ENCODE peak calls at places on chromosomes 3 and 15, in seven cellular contexts. T, Q, J, D, N, L and H are unnamed samples.
A peak's percentile ranks its signal among the peaks of the same experiment; 100 is the strongest.

GRCh38 chr15:59371458-59372351 is 966 bp downstream of the MYO1E start:
- DNase-seq in L (peak; percentile 68), Q (peak; percentile 44), N (peak; percentile 14), D (no peak), T (peak; percentile 39), J (peak; percentile 75), H (peak; percentile 62)

GRCh38 chr3:49656541-49657112 is 17.5 kb upstream of the APEH start:
- DNase-seq in N (no peak), L (no peak), T (no peak), J (no peak), Q (no peak), D (no peak), H (no peak)

GRCh38 chr3:158085358-158085757 is 20.9 kb downstream of the SHOX2 start:
- DNase-seq in Q (no peak), D (no peak), L (no peak), J (no peak), T (no peak), N (no peak), H (no peak)

GRCh38 chr15:58190419-58190818 is 52.2 kb downstream of the AQP9 start:
- DNase-seq in J (no peak), L (no peak), Q (no peak), T (no peak), N (no peak), D (no peak), H (no peak)

GRCh38 chr3:189393598-189393997 is 221.8 kb downstream of the TPRG1 start:
- DNase-seq in L (no peak), D (no peak), T (peak; percentile 14), N (no peak), Q (no peak), J (peak; percentile 26), H (no peak)

GRCh38 chr3:148924572-148924971 is 59.5 kb downstream of the CPA3 start:
- DNase-seq in T (peak; percentile 14), L (no peak), N (no peak), D (no peak), Q (no peak), J (no peak), H (no peak)

GRCh38 chr15:25250906-25251622 is 187.8 kb downstream of the UBE3A start:
- DNase-seq in L (no peak), N (no peak), T (no peak), J (peak; percentile 1), D (no peak), Q (peak; percentile 4), H (peak; percentile 14)

GRCh38 chr3:100257601-100258000 is 3.2 kb upstream of the TBC1D23 start:
- DNase-seq in D (peak; percentile 78), L (no peak), Q (no peak), J (no peak), T (no peak), N (no peak), H (no peak)

GRCh38 chr15:34941181-34941580 is 28.4 kb downstream of the AQR start:
- DNase-seq in J (no peak), L (no peak), T (no peak), Q (no peak), N (no peak), D (no peak), H (no peak)

GRCh38 chr3:74692-75243 is 121.8 kb upstream of the CHL1 start:
- DNase-seq in J (no peak), L (no peak), N (no peak), Q (peak; percentile 25), D (no peak), T (peak; percentile 71), H (no peak)

GRCh38 chr3:101163554-101163953 is 156.8 kb downstream of the IMPG2 start:
- DNase-seq in T (no peak), D (no peak), Q (no peak), J (no peak), N (no peak), L (no peak), H (no peak)

GRCh38 chr15:31276596-31277298 is 49.9 kb upstream of the KLF13 start:
- DNase-seq in J (peak; percentile 2), D (no peak), T (no peak), Q (no peak), L (no peak), N (no peak), H (peak; percentile 19)

GRCh38 chr15:73331991-73332925 is 36.5 kb downstream of the HCN4 start:
- DNase-seq in L (no peak), J (no peak), T (no peak), N (no peak), D (no peak), Q (no peak), H (no peak)

GRCh38 chr15:56292546-56293316 is 49.1 kb upstream of the RFX7 start:
- DNase-seq in J (no peak), L (no peak), N (no peak), D (no peak), Q (no peak), T (no peak), H (no peak)

GRCh38 chr3:193347507-193348501 is 30.7 kb downstream of the ATP13A5 start:
- DNase-seq in T (no peak), D (no peak), N (no peak), J (no peak), Q (no peak), L (no peak), H (no peak)

GRCh38 chr3:46692566-46692983 is 904 bp downstream of the ALS2CL start:
- DNase-seq in J (peak; percentile 90), Q (peak; percentile 41), L (no peak), T (no peak), D (no peak), N (no peak), H (no peak)

GRCh38 chr3:115655761-115656282 is 32.5 kb downstream of the GAP43 start:
- DNase-seq in J (no peak), Q (no peak), N (no peak), L (no peak), D (no peak), T (no peak), H (no peak)

GRCh38 chr3:115651599-115651998 is 28.3 kb downstream of the GAP43 start:
- DNase-seq in D (no peak), L (no peak), Q (no peak), T (no peak), N (no peak), J (no peak), H (no peak)

GRCh38 chr3:115648559-115648958 is 25.2 kb downstream of the GAP43 start:
- DNase-seq in D (no peak), T (no peak), N (no peak), Q (no peak), L (no peak), J (no peak), H (no peak)

GRCh38 chr3:115652738-115653137 is 29.4 kb downstream of the GAP43 start:
- DNase-seq in L (peak; percentile 44), J (no peak), D (no peak), T (no peak), Q (no peak), N (no peak), H (no peak)

DNA sequence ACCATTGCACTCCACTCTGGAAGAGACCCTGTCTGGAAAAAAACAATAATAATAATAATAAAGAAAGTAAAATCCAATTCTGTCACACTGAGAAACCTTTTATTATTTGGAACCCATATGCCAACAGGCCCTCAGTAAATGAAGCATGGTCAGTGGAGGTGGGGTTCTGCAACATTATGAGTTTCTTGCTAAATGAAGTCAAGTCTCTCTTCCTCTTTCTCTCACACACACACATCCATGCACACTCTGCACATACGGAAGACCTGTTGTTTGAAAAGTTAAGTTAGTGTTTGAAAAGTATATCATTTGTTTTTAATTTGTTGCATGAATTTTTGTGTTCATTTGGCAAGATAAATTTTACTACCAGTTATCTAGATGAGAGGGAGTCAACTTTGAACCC is 27.8 kb downstream of the GAP43 start:
- DNase-seq in D (no peak), T (no peak), L (peak; percentile 25), J (no peak), Q (no peak), N (no peak), H (no peak)
- TF ChIP-seq CTCF in D (no peak), T (no peak), L (no peak), J (no peak), Q (no peak), N (no peak), H (no peak)

GRCh38 chr15:74387988-74388955 is 20.8 kb upstream of the CYP11A1 start:
- DNase-seq in J (no peak), D (no peak), Q (no peak), L (no peak), T (no peak), N (no peak), H (no peak)
- TF ChIP-seq CTCF in J (no peak), D (no peak), Q (no peak), L (no peak), T (no peak), N (no peak), H (no peak)

GRCh38 chr3:17974206-17974841 is 231.9 kb upstream of the TBC1D5 start:
- DNase-seq in T (peak; percentile 9), Q (no peak), L (no peak), D (no peak), N (no peak), J (no peak), H (no peak)
- TF ChIP-seq CTCF in T (peak; percentile 37), Q (no peak), L (no peak), D (no peak), N (no peak), J (peak; percentile 37), H (no peak)

DNA sequence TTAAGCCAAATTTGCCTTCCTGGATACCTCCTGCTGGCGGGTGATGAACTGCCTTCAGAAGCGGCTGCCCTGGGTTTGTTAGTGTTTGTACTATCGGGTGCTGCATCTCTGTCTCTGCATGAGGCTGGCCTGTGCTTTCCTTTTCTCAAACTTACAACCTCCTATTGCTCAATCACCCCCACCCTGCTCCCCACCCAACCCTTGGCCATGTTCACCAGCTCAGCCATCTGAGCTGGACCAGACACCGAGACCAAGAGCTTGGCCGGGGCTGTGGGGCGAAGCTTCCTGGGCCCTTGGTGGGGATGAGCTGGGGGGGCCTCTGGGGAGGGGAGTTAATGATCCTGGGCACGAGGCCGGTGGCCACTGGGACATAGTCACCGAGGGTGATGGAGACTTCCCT is 16.8 kb upstream of the FBLN2 start:
- DNase-seq in T (no peak), D (no peak), Q (no peak), J (no peak), L (no peak), N (no peak), H (no peak)
- TF ChIP-seq CTCF in T (no peak), D (no peak), Q (no peak), J (no peak), L (no peak), N (no peak), H (no peak)

DNA sequence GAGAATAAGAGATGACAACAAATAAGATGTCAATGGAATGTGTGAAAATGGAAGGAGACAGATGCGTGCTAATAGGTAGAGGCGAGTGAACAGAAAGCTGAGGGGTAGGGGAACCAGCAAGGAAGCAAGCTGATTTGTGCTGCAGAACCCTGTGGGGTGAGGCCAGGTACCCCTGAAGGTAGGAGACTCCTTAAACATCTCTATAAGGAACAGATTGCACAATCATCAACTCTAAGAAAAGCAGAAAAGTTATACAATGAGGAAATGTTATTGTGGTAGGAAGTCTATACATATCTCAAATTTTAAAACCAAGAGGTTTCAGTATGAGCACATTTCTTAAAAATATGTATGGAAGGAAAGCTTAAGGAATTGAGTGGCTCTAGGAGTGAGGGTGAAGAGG is 315.0 kb upstream of the TPM1 start:
- DNase-seq in L (no peak), Q (no peak), J (no peak), D (no peak), N (no peak), T (no peak), H (no peak)
- TF ChIP-seq CTCF in L (no peak), Q (no peak), J (no peak), D (no peak), N (no peak), T (no peak), H (no peak)

GRCh38 chr15:49046113-49046883 is at the start of gene SECISBP2L:
- DNase-seq in J (peak; percentile 96), Q (peak; percentile 91), T (peak; percentile 96), L (peak; percentile 93), N (peak; percentile 94), D (peak; percentile 68), H (peak; percentile 95)
- TF ChIP-seq CTCF in J (peak; percentile 46), Q (no peak), T (peak; percentile 29), L (peak; percentile 45), N (no peak), D (peak; percentile 23), H (peak; percentile 79)